ENCODE peak calls at places on chromosomes 3 and 15, in nine cellular contexts. One of them, this sample, is unnamed.

GRCh38 chr15:37995461-37996347 is 61.3 kb downstream of the TMCO5A start:
- DNase-seq in tibial artery: no peak
- DNase-seq in skeletal muscle cell: peak
- DNase-seq in upper lobe of right lung: no peak
- DNase-seq in left ventricle myocardium superior: no peak
- DNase-seq in T-helper 9 cell: no peak
- DNase-seq in NCI-H187 treated with DMSO at 0.1 percent for 48 hours: no peak
- DNase-seq in LHCN-M2: peak
- DNase-seq in GM12891: no peak
- DNase-seq in this sample: peak

GRCh38 chr3:14210281-14210670 is 31.7 kb downstream of the LSM3 start:
- DNase-seq in tibial artery: no peak
- DNase-seq in skeletal muscle cell: no peak
- DNase-seq in upper lobe of right lung: no peak
- DNase-seq in left ventricle myocardium superior: no peak
- DNase-seq in T-helper 9 cell: no peak
- DNase-seq in NCI-H187 treated with DMSO at 0.1 percent for 48 hours: no peak
- DNase-seq in LHCN-M2: no peak
- DNase-seq in GM12891: no peak
- DNase-seq in this sample: no peak

GRCh38 chr3:112390783-112391641 is 58.1 kb downstream of the CD200 start:
- DNase-seq in tibial artery: no peak
- DNase-seq in skeletal muscle cell: peak
- DNase-seq in upper lobe of right lung: no peak
- DNase-seq in left ventricle myocardium superior: no peak
- DNase-seq in T-helper 9 cell: no peak
- DNase-seq in NCI-H187 treated with DMSO at 0.1 percent for 48 hours: no peak
- DNase-seq in LHCN-M2: peak
- DNase-seq in GM12891: no peak
- DNase-seq in this sample: no peak

GRCh38 chr15:71160976-71161375 is 45.7 kb downstream of the THSD4 start:
- DNase-seq in tibial artery: no peak
- DNase-seq in skeletal muscle cell: no peak
- DNase-seq in upper lobe of right lung: no peak
- DNase-seq in left ventricle myocardium superior: no peak
- DNase-seq in T-helper 9 cell: no peak
- DNase-seq in NCI-H187 treated with DMSO at 0.1 percent for 48 hours: no peak
- DNase-seq in LHCN-M2: no peak
- DNase-seq in GM12891: no peak
- DNase-seq in this sample: no peak

GRCh38 chr3:196406806-196407470 is 25.3 kb downstream of the UBXN7 start:
- DNase-seq in tibial artery: no peak
- DNase-seq in skeletal muscle cell: no peak
- DNase-seq in upper lobe of right lung: no peak
- DNase-seq in left ventricle myocardium superior: peak
- DNase-seq in T-helper 9 cell: no peak
- DNase-seq in NCI-H187 treated with DMSO at 0.1 percent for 48 hours: no peak
- DNase-seq in LHCN-M2: peak
- DNase-seq in GM12891: no peak
- DNase-seq in this sample: no peak

GRCh38 chr3:128011140-128011539 is 41.1 kb upstream of the SEC61A1 start:
- DNase-seq in tibial artery: no peak
- DNase-seq in skeletal muscle cell: no peak
- DNase-seq in upper lobe of right lung: peak
- DNase-seq in left ventricle myocardium superior: peak
- DNase-seq in T-helper 9 cell: no peak
- DNase-seq in NCI-H187 treated with DMSO at 0.1 percent for 48 hours: peak
- DNase-seq in LHCN-M2: no peak
- DNase-seq in GM12891: no peak
- DNase-seq in this sample: no peak

GRCh38 chr3:143443851-143444331 is 324.3 kb downstream of the CHST2 start:
- DNase-seq in tibial artery: peak
- DNase-seq in skeletal muscle cell: peak
- DNase-seq in upper lobe of right lung: no peak
- DNase-seq in left ventricle myocardium superior: no peak
- DNase-seq in T-helper 9 cell: no peak
- DNase-seq in NCI-H187 treated with DMSO at 0.1 percent for 48 hours: no peak
- DNase-seq in LHCN-M2: peak
- DNase-seq in GM12891: no peak
- DNase-seq in this sample: peak

GRCh38 chr3:187739125-187739560 is 6.1 kb downstream of the BCL6 start:
- DNase-seq in tibial artery: peak
- DNase-seq in skeletal muscle cell: no peak
- DNase-seq in upper lobe of right lung: no peak
- DNase-seq in left ventricle myocardium superior: peak
- DNase-seq in T-helper 9 cell: no peak
- DNase-seq in NCI-H187 treated with DMSO at 0.1 percent for 48 hours: no peak
- DNase-seq in LHCN-M2: no peak
- DNase-seq in GM12891: no peak
- DNase-seq in this sample: peak

GRCh38 chr3:95280711-95281352 is 1218.0 kb downstream of the NSUN3 start:
- DNase-seq in tibial artery: no peak
- DNase-seq in skeletal muscle cell: no peak
- DNase-seq in upper lobe of right lung: no peak
- DNase-seq in left ventricle myocardium superior: no peak
- DNase-seq in T-helper 9 cell: no peak
- DNase-seq in NCI-H187 treated with DMSO at 0.1 percent for 48 hours: no peak
- DNase-seq in LHCN-M2: peak
- DNase-seq in GM12891: no peak
- DNase-seq in this sample: no peak

GRCh38 chr15:84734794-84735479 is 13.5 kb upstream of the ZNF592 start:
- DNase-seq in tibial artery: peak
- DNase-seq in skeletal muscle cell: no peak
- DNase-seq in upper lobe of right lung: peak
- DNase-seq in left ventricle myocardium superior: no peak
- DNase-seq in T-helper 9 cell: peak
- DNase-seq in NCI-H187 treated with DMSO at 0.1 percent for 48 hours: peak
- DNase-seq in LHCN-M2: no peak
- DNase-seq in GM12891: no peak
- DNase-seq in this sample: no peak

GRCh38 chr15:67724679-67725365 is 100.5 kb upstream of the SKOR1 start:
- DNase-seq in tibial artery: no peak
- DNase-seq in skeletal muscle cell: no peak
- DNase-seq in upper lobe of right lung: no peak
- DNase-seq in left ventricle myocardium superior: no peak
- DNase-seq in T-helper 9 cell: no peak
- DNase-seq in NCI-H187 treated with DMSO at 0.1 percent for 48 hours: no peak
- DNase-seq in LHCN-M2: no peak
- DNase-seq in GM12891: no peak
- DNase-seq in this sample: no peak

This sample was measured in left cardiac atrium.